ENCODE peak calls at places on chromosomes 4 and X, in eight cellular contexts. F is effector memory CD8-positive, alpha-beta T cell; A is A549; K is WTC11; T is AG04450; R is GM13976; L is iPS-NIHi11; Y is NCI-H1417. Q is an unnamed sample.

GRCh38 chr4:183398298-183399129 is 45.9 kb upstream of the CDKN2AIP start:
- DNase-seq in Y (peak; percentile 48), K (peak; percentile 84), A (peak; percentile 63), R (peak; percentile 83), T (peak; percentile 37), L (peak; percentile 88), F (peak; percentile 47), Q (no peak)

GRCh38 chrX:110086916-110087484 is 84.1 kb downstream of the TMEM164 start:
- DNase-seq in F (no peak), Y (no peak), R (no peak), T (peak; percentile 76), K (no peak), A (peak; percentile 94), L (no peak), Q (no peak)

GRCh38 chrX:110442631-110443030 is 84.0 kb downstream of the RTL9 start:
- DNase-seq in R (peak; percentile 13), Y (peak; percentile 47), T (no peak), F (no peak), A (peak; percentile 64), L (peak; percentile 68), K (peak; percentile 30), Q (no peak)

GRCh38 chr4:184961693-184962092 is 56.6 kb upstream of the HELT start:
- DNase-seq in A (no peak), T (no peak), L (peak; percentile 70), K (peak; percentile 49), Y (no peak), R (no peak), F (no peak), Q (no peak)

GRCh38 chr4:41792166-41792565 is 43.6 kb upstream of the PHOX2B start:
- DNase-seq in K (no peak), Y (no peak), F (no peak), R (no peak), A (no peak), T (no peak), L (no peak), Q (no peak)

GRCh38 chr4:64807821-64808220 is 398.6 kb upstream of the TECRL start:
- DNase-seq in R (no peak), F (no peak), L (no peak), T (no peak), Y (no peak), A (no peak), K (no peak), Q (no peak)

GRCh38 chr4:67151376-67152343 is 393.6 kb downstream of the CENPC start:
- DNase-seq in L (no peak), K (no peak), A (no peak), T (no peak), Y (no peak), F (no peak), R (no peak), Q (no peak)

GRCh38 chr4:55351824-55352223 is 5.8 kb downstream of the SRD5A3 start:
- DNase-seq in L (no peak), R (no peak), A (no peak), T (no peak), F (no peak), Y (no peak), K (no peak), Q (no peak)

GRCh38 chrX:153938226-153938786 is 3.5 kb upstream of the NAA10 start:
- DNase-seq in A (no peak), L (no peak), T (no peak), R (no peak), F (no peak), K (no peak), Y (no peak), Q (no peak)

GRCh38 chrX:23341452-23341851 is 6.8 kb downstream of the PTCHD1 start:
- DNase-seq in L (peak; percentile 38), R (no peak), Y (no peak), F (no peak), K (no peak), T (no peak), A (no peak), Q (no peak)

GRCh38 chrX:43552166-43552565 is 103.9 kb upstream of the MAOA start:
- DNase-seq in L (no peak), R (no peak), A (peak; percentile 7), F (no peak), Y (no peak), K (no peak), T (no peak), Q (no peak)

GRCh38 chr4:113935190-113935589 is 44.3 kb downstream of the ARSJ start:
- DNase-seq in Y (no peak), L (no peak), T (no peak), F (no peak), K (no peak), R (no peak), A (no peak), Q (no peak)

GRCh38 chrX:47285762-47286320 is 53.0 kb downstream of the USP11 start:
- DNase-seq in F (no peak), Y (no peak), T (no peak), R (no peak), A (no peak), L (no peak), K (no peak), Q (no peak)

GRCh38 chr4:187814737-187815465 is 180.7 kb upstream of the ZFP42 start:
- DNase-seq in R (no peak), A (no peak), L (no peak), K (no peak), T (no peak), F (no peak), Y (no peak), Q (no peak)

GRCh38 chr4:180377741-180378140 is 1865.5 kb upstream of the TENM3 start:
- DNase-seq in K (no peak), R (no peak), L (no peak), F (no peak), T (no peak), A (no peak), Y (peak; percentile 36), Q (no peak)

GRCh38 chr4:687048-687974 is 1.6 kb downstream of the SLC49A3 start:
- DNase-seq in A (peak; percentile 87), L (peak; percentile 69), Y (no peak), T (no peak), R (no peak), F (no peak), K (no peak), Q (no peak)

GRCh38 chr4:24067781-24068193 is 177.9 kb upstream of the PPARGC1A start:
- DNase-seq in L (no peak), K (no peak), F (no peak), A (peak; percentile 2), R (no peak), T (peak; percentile 21), Y (peak; percentile 32), Q (no peak)

GRCh38 chrX:44228621-44229020 is 114.9 kb downstream of the EFHC2 start:
- DNase-seq in A (no peak), F (no peak), R (no peak), L (no peak), T (no peak), Y (no peak), K (no peak), Q (no peak)

GRCh38 chr4:147913137-147913536 is 181.2 kb downstream of the ARHGAP10 start:
- DNase-seq in F (no peak), K (no peak), L (no peak), R (no peak), T (no peak), Y (no peak), A (no peak), Q (no peak)

GRCh38 chr4:128810871-128811570 is 1.5 kb downstream of the JADE1 start:
- DNase-seq in K (peak; percentile 95), Y (peak; percentile 95), L (peak; percentile 78), F (peak; percentile 78), R (peak; percentile 81), A (peak; percentile 88), T (peak; percentile 81), Q (no peak)

GRCh38 chrX:106009145-106009544 is 29.4 kb downstream of the SERPINA7 start:
- DNase-seq in L (no peak), F (no peak), K (no peak), A (no peak), Y (no peak), T (no peak), R (no peak), Q (no peak)

GRCh38 chr4:102620697-102621497 is 119.7 kb downstream of the NFKB1 start:
- DNase-seq in F (no peak), A (peak; percentile 82), Y (peak; percentile 82), T (peak; percentile 38), L (peak; percentile 62), K (no peak), R (peak; percentile 41), Q (no peak)

GRCh38 chr4:73676881-73677323 is 56.7 kb upstream of the RASSF6 start:
- DNase-seq in A (peak; percentile 51), Y (peak; percentile 50), F (no peak), L (peak; percentile 22), K (no peak), T (peak; percentile 85), R (no peak), Q (peak; percentile 19)